ENCODE peak calls at places on chromosomes 1 and 21, in seven cellular contexts. Q is putamen, F is epithelial cell of prostate, A is esophagus muscularis mucosa, U is small intestine, L is M059J, T is BJ. S is an unnamed sample.

GRCh38 chr1:36366091-36366661 is 19.5 kb downstream of the STK40 start:
- DNase-seq in Q (peak), F (no peak), A (no peak), U (no peak), L (no peak), T (no peak), S (no peak)

GRCh38 chr1:10643607-10644306 is 152.7 kb downstream of the CASZ1 start:
- DNase-seq in Q (no peak), F (no peak), A (no peak), U (no peak), L (no peak), T (no peak), S (no peak)

GRCh38 chr1:54227091-54227602 is 27.2 kb downstream of the MRPL37 start:
- DNase-seq in Q (no peak), F (no peak), A (no peak), U (peak), L (peak), T (no peak), S (no peak)

GRCh38 chr1:192604979-192605620 is 29.5 kb downstream of the RGS1 start:
- DNase-seq in Q (no peak), F (no peak), A (no peak), U (no peak), L (peak), T (no peak), S (no peak)

GRCh38 chr1:6906783-6907182 is 121.5 kb downstream of the CAMTA1 start:
- DNase-seq in Q (no peak), F (no peak), A (no peak), U (no peak), L (no peak), T (no peak), S (no peak)

GRCh38 chr1:43039228-43040055 is 80.8 kb upstream of the SLC2A1 start:
- DNase-seq in Q (peak), F (no peak), A (no peak), U (peak), L (no peak), T (no peak), S (no peak)

GRCh38 chr1:185325413-185325812 is 8.4 kb upstream of the IVNS1ABP start:
- DNase-seq in Q (no peak), F (no peak), A (no peak), U (no peak), L (peak), T (no peak), S (no peak)

GRCh38 chr21:43696214-43696613 is 22.7 kb upstream of the PDXK start:
- DNase-seq in Q (no peak), F (no peak), A (no peak), U (no peak), L (no peak), T (no peak), S (no peak)

GRCh38 chr1:72601035-72601674 is 318.8 kb upstream of the NEGR1 start:
- DNase-seq in Q (no peak), F (no peak), A (no peak), U (no peak), L (no peak), T (no peak), S (no peak)

GRCh38 chr1:230711245-230711644 is 2.7 kb downstream of the AGT start:
- DNase-seq in Q (no peak), F (no peak), A (no peak), U (no peak), L (no peak), T (no peak), S (no peak)

GRCh38 chr1:62386351-62387121 is 50.3 kb upstream of the USP1 start:
- DNase-seq in Q (no peak), F (no peak), A (no peak), U (no peak), L (peak), T (no peak), S (no peak)

GRCh38 chr1:192756847-192757246 is 52.0 kb upstream of the RGS2 start:
- DNase-seq in Q (no peak), F (no peak), A (no peak), U (no peak), L (no peak), T (no peak), S (no peak)

GRCh38 chr1:59814180-59814900 is 409 bp upstream of the HOOK1 start:
- DNase-seq in Q (peak), F (peak), A (no peak), U (peak), L (peak), T (no peak), S (no peak)

S was measured in coronary artery.